ENCODE peak calls at places on chromosome 17, in ten cellular contexts. M is effector memory CD8-positive, alpha-beta T cell; I is T-cell; Q is EH; Y is bronchial epithelial cell; V is WERI-Rb-1; B is Peyer's patch; R is M059J; U is immature natural killer cell; N is HT-29. A is an unnamed sample.
A peak's percentile ranks its signal among the peaks of the same experiment; 100 is the strongest.

GRCh38 chr17:66542967-66543525 is 240.6 kb downstream of the PRKCA start:
- DNase-seq in Y (no peak), V (no peak), U (no peak), I (no peak), R (peak; percentile 63), Q (peak; percentile 89), M (no peak), N (no peak), B (no peak), A (no peak)

GRCh38 chr17:7825206-7825980 is 8.6 kb upstream of the KDM6B start:
- DNase-seq in U (no peak), V (peak; percentile 65), Q (peak; percentile 43), M (no peak), N (no peak), B (no peak), R (peak; percentile 33), I (no peak), Y (no peak), A (no peak)

GRCh38 chr17:48451489-48451888 is 21.5 kb upstream of the SKAP1 start:
- DNase-seq in R (peak; percentile 17), I (no peak), M (no peak), Q (no peak), V (no peak), B (no peak), U (no peak), Y (no peak), N (no peak), A (no peak)

GRCh38 chr17:81095608-81095888 is 60.6 kb downstream of the BAIAP2 start:
- DNase-seq in N (no peak), U (no peak), R (no peak), Y (no peak), I (no peak), V (no peak), Q (no peak), B (no peak), M (no peak), A (no peak)

GRCh38 chr17:68351395-68351794 is 60.1 kb downstream of the ARSG start:
- DNase-seq in R (peak; percentile 37), Y (no peak), N (peak; percentile 51), I (no peak), Q (peak; percentile 50), U (no peak), B (no peak), M (no peak), V (no peak), A (no peak)

GRCh38 chr17:14048169-14048568 is 21.1 kb upstream of the COX10 start:
- DNase-seq in V (peak; percentile 18), M (no peak), R (no peak), Q (peak; percentile 37), U (peak; percentile 7), B (no peak), Y (no peak), I (peak; percentile 12), N (peak; percentile 2), A (peak; percentile 9)

GRCh38 chr17:67377727-67378443 is 804 bp downstream of the PITPNC1 start:
- DNase-seq in I (peak; percentile 70), Y (peak; percentile 24), V (peak; percentile 54), Q (peak; percentile 58), U (peak; percentile 59), M (peak; percentile 47), B (peak; percentile 77), N (peak; percentile 69), R (peak; percentile 28), A (peak; percentile 29)

GRCh38 chr17:34675605-34676004 is 96.2 kb downstream of the TMEM132E start:
- DNase-seq in B (no peak), Q (no peak), I (no peak), U (no peak), Y (no peak), M (no peak), N (no peak), V (no peak), R (no peak), A (no peak)

GRCh38 chr17:57889892-57890856 is 40.3 kb upstream of the MRPS23 start:
- DNase-seq in I (no peak), Y (peak; percentile 61), M (no peak), U (no peak), N (no peak), Q (peak; percentile 87), B (peak; percentile 60), V (peak; percentile 57), R (peak; percentile 96), A (no peak)

GRCh38 chr17:6304894-6305612 is 129.9 kb downstream of the AIPL1 start:
- DNase-seq in V (no peak), M (no peak), U (no peak), Y (peak; percentile 3), B (no peak), N (no peak), I (no peak), Q (no peak), R (no peak), A (no peak)

GRCh38 chr17:60630352-60630751 is 30.4 kb downstream of the PPM1D start:
- DNase-seq in Y (no peak), V (no peak), M (no peak), B (no peak), Q (peak; percentile 30), I (no peak), N (no peak), R (no peak), U (no peak), A (no peak)

GRCh38 chr17:35057332-35057915 is 6.1 kb downstream of the RFFL start:
- DNase-seq in M (no peak), I (no peak), B (no peak), Q (no peak), R (no peak), Y (peak; percentile 35), N (peak; percentile 41), U (no peak), V (no peak), A (no peak)

GRCh38 chr17:67992541-67993152 is 3.6 kb downstream of the C17orf58 start:
- DNase-seq in N (peak; percentile 78), M (no peak), R (no peak), Q (no peak), I (no peak), U (no peak), B (no peak), Y (no peak), V (no peak), A (peak; percentile 65)

GRCh38 chr17:31216053-31216751 is 80.8 kb downstream of the OMG start:
- DNase-seq in B (no peak), R (peak; percentile 70), Y (peak; percentile 55), U (peak; percentile 41), N (peak; percentile 75), M (no peak), Q (peak; percentile 92), I (no peak), V (no peak), A (peak; percentile 34)

GRCh38 chr17:8420041-8420934 is 15.4 kb upstream of the NDEL1 start:
- DNase-seq in B (peak; percentile 82), M (no peak), Y (peak; percentile 11), N (peak; percentile 33), I (no peak), R (peak; percentile 92), V (no peak), U (no peak), Q (peak; percentile 64), A (peak; percentile 97)

GRCh38 chr17:75688209-75688771 is 21.2 kb downstream of the SAP30BP start:
- DNase-seq in I (no peak), Y (peak; percentile 84), N (no peak), R (peak; percentile 75), V (no peak), M (no peak), B (no peak), U (peak; percentile 8), Q (peak; percentile 39), A (no peak)

GRCh38 chr17:17445925-17446665 is 30.7 kb upstream of the MED9 start:
- DNase-seq in Y (peak; percentile 87), Q (peak; percentile 95), B (peak; percentile 51), R (peak; percentile 98), N (peak; percentile 90), V (no peak), U (no peak), M (no peak), I (no peak), A (peak; percentile 16)

GRCh38 chr17:45087496-45087975 is 26.4 kb downstream of the NMT1 start:
- DNase-seq in M (no peak), R (no peak), V (no peak), U (no peak), Y (peak; percentile 8), I (no peak), N (no peak), Q (peak; percentile 72), B (no peak), A (no peak)

GRCh38 chr17:35900280-35900679 is 20.1 kb upstream of the CCL5 start:
- DNase-seq in Y (peak; percentile 4), Q (no peak), B (peak; percentile 54), I (no peak), N (no peak), U (peak; percentile 59), M (no peak), V (no peak), R (no peak), A (no peak)

GRCh38 chr17:19269641-19270040 is 32.5 kb downstream of the EPN2 start:
- DNase-seq in M (no peak), B (no peak), N (no peak), V (no peak), U (no peak), R (no peak), Q (no peak), I (no peak), Y (no peak), A (no peak)

GRCh38 chr17:9211133-9211765 is 189.9 kb downstream of the NTN1 start:
- DNase-seq in I (no peak), U (no peak), R (peak; percentile 13), V (no peak), Q (no peak), B (no peak), N (no peak), M (no peak), Y (no peak), A (no peak)

A was measured in small intestine.